ENCODE peak calls at places on chromosomes 2 and 18, in four cellular contexts. B is H1, Q is neuronal stem cell, I is trophoblast cell. Z is an unnamed sample.

GRCh38 chr2:192534076-192534475 is 339.3 kb upstream of the TMEFF2 start:
- DNase-seq in Q (no peak), B (no peak), I (peak), Z (no peak)

GRCh38 chr2:128442891-128443302 is 124.2 kb upstream of the HS6ST1 start:
- DNase-seq in I (no peak), B (peak), Q (no peak), Z (peak)

GRCh38 chr18:55321268-55322175 is 266.5 kb downstream of the TCF4 start:
- DNase-seq in B (peak), I (peak), Q (peak), Z (peak)

GRCh38 chr18:9101730-9102390 is 639 bp upstream of the NDUFV2 start:
- DNase-seq in Q (no peak), I (peak), B (no peak), Z (peak)

GRCh38 chr2:210167227-210167626 is 4.0 kb downstream of the KANSL1L start:
- DNase-seq in I (no peak), B (no peak), Q (no peak), Z (no peak)

GRCh38 chr2:172282944-172283343 is 144.4 kb upstream of the ITGA6 start:
- DNase-seq in B (no peak), I (peak), Q (no peak), Z (peak)

GRCh38 chr2:8685697-8686358 is 4.0 kb downstream of the ID2 start:
- DNase-seq in I (peak), B (peak), Q (peak), Z (peak)

GRCh38 chr2:223954401-223954800 is 2.9 kb upstream of the MRPL44 start:
- DNase-seq in B (no peak), Q (no peak), I (peak), Z (peak)

GRCh38 chr18:36627616-36628015 is 201.2 kb downstream of the TPGS2 start:
- DNase-seq in Q (no peak), B (no peak), I (peak), Z (no peak)

GRCh38 chr18:48455555-48456478 is 46.6 kb upstream of the ZBTB7C start:
- DNase-seq in B (no peak), Q (no peak), I (no peak), Z (peak)

GRCh38 chr2:40544072-40544471 is 92.2 kb upstream of the SLC8A1 start:
- DNase-seq in I (no peak), B (no peak), Q (no peak), Z (no peak)

GRCh38 chr18:76496200-76496890 is 1.3 kb upstream of the ZNF516 start:
- DNase-seq in Q (peak), I (peak), B (peak), Z (peak)

GRCh38 chr2:88614497-88615157 is 12.6 kb downstream of the EIF2AK3 start:
- DNase-seq in B (no peak), I (no peak), Q (no peak), Z (no peak)

GRCh38 chr2:23480991-23481797 is 96.2 kb downstream of the KLHL29 start:
- DNase-seq in B (no peak), I (peak), Q (no peak), Z (peak)

GRCh38 chr2:3257166-3257565 is 120.5 kb downstream of the EIPR1 start:
- DNase-seq in B (no peak), Q (no peak), I (peak), Z (peak)

GRCh38 chr2:41136966-41137494 is 685.1 kb upstream of the SLC8A1 start:
- DNase-seq in Q (no peak), I (peak), B (no peak), Z (peak)

GRCh38 chr2:148981350-148981749 is 57.1 kb upstream of the LYPD6B start:
- DNase-seq in B (no peak), Q (no peak), I (no peak), Z (no peak)

GRCh38 chr2:31217465-31218200 is at the start of gene CAPN14:
- DNase-seq in I (no peak), Q (no peak), B (no peak), Z (peak)

GRCh38 chr2:75356857-75357256 is 157.5 kb upstream of the TACR1 start:
- DNase-seq in I (no peak), B (no peak), Q (no peak), Z (no peak)

GRCh38 chr2:19664651-19665050 is 237.1 kb downstream of the TTC32 start:
- DNase-seq in B (no peak), I (no peak), Q (no peak), Z (no peak)

GRCh38 chr2:29129586-29130281 is 14.5 kb downstream of the CLIP4 start:
- DNase-seq in I (no peak), Q (no peak), B (no peak), Z (peak)

GRCh38 chr2:72131371-72131891 is 16.2 kb downstream of the CYP26B1 start:
- DNase-seq in I (no peak), B (peak), Q (no peak), Z (no peak)

GRCh38 chr2:26605969-26606846 is 35.0 kb downstream of the CIB4 start:
- DNase-seq in B (peak), Q (no peak), I (no peak), Z (no peak)
- H2BK12ac ChIP-seq in B (peak), Q (no peak), I (peak), Z (no peak)

GRCh38 chr2:54429811-54430600 is 26.1 kb upstream of the SPTBN1 start:
- DNase-seq in I (no peak), Q (no peak), B (no peak), Z (no peak)

GRCh38 chr2:54432181-54433020 is 23.7 kb upstream of the SPTBN1 start:
- DNase-seq in B (no peak), Q (no peak), I (no peak), Z (no peak)

GRCh38 chr2:54428401-54428800 is 27.7 kb upstream of the SPTBN1 start:
- DNase-seq in I (no peak), B (no peak), Q (no peak), Z (no peak)

GRCh38 chr2:54430649-54431048 is 25.5 kb upstream of the SPTBN1 start:
- DNase-seq in I (no peak), B (no peak), Q (no peak), Z (no peak)

DNA sequence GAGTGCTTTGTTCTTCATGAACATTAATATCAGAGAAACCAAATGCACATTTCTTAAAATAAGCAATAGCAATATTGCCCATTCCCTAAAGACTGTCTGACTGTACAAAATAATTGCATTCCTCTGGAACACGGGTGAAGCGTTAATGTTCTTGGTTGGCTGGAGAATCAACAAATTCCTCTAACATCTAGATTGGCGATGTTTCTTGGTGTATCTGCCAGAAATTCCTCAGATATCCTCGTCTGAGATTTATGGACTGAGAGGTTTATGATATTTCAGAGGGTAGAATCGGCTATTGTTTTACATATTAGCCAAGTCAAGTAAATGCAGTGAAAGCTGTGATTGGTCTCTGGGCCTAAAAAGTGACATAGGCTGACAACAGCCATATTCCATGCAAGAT is 27.1 kb upstream of the SPTBN1 start:
- DNase-seq in Q (no peak), I (no peak), B (no peak), Z (no peak)
- H3K4me3 ChIP-seq in Q (no peak), I (no peak), B (no peak), Z (no peak)

GRCh38 chr2:45256867-45257641 is 247.8 kb upstream of the SIX2 start:
- DNase-seq in I (no peak), Q (no peak), B (peak), Z (peak)
- H3K4ac ChIP-seq in I (no peak), Q (no peak), B (no peak), Z (no peak)

DNA sequence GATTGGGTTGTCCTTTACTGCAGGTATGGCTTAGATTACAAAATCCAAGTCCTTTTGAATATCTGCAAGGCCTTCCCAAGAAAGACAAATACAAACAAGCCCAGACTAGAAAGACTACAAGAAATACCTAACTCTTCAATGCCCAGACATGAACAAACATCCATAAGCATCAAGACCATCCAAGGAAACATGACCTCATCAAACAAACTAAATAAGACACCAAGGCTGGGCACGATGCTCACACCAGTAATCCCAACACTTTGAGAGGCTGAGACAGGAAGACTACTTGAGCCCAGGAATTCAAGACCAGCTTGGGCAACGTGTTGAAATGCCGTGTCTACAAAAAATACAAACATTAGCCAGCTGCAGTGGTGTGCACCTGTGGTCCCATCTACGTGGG is 31.7 kb downstream of the MAP4K3 start:
- DNase-seq in Q (no peak), I (no peak), B (no peak), Z (no peak)
- H2BK12ac ChIP-seq in Q (no peak), I (no peak), B (peak), Z (no peak)

GRCh38 chr2:30149513-30149912 is 2.7 kb downstream of the YPEL5 start:
- DNase-seq in Q (no peak), B (peak), I (peak), Z (peak)

GRCh38 chr2:30147196-30147714 is 448 bp downstream of the YPEL5 start:
- DNase-seq in Q (no peak), I (peak), B (no peak), Z (no peak)

GRCh38 chr2:30147715-30148611 is 1.2 kb downstream of the YPEL5 start:
- DNase-seq in Q (peak), B (peak), I (peak), Z (peak)

GRCh38 chr2:30149976-30150375 is 3.2 kb downstream of the YPEL5 start:
- DNase-seq in B (no peak), Q (no peak), I (peak), Z (no peak)

GRCh38 chr2:30148850-30149249 is 2.0 kb downstream of the YPEL5 start:
- DNase-seq in B (no peak), I (peak), Q (no peak), Z (no peak)
- H3K4me3 ChIP-seq in B (no peak), I (no peak), Q (no peak), Z (peak)

GRCh38 chr2:231369580-231370428 is 25.7 kb upstream of the B3GNT7 start:
- DNase-seq in Q (no peak), I (peak), B (no peak), Z (no peak)

GRCh38 chr2:231372326-231372725 is 23.2 kb upstream of the B3GNT7 start:
- DNase-seq in I (no peak), Q (no peak), B (no peak), Z (no peak)

GRCh38 chr2:231370429-231370748 is 25.1 kb upstream of the B3GNT7 start:
- DNase-seq in Q (no peak), B (no peak), I (no peak), Z (no peak)

GRCh38 chr2:231371430-231372054 is 24.0 kb upstream of the B3GNT7 start:
- DNase-seq in I (no peak), B (no peak), Q (no peak), Z (no peak)

DNA sequence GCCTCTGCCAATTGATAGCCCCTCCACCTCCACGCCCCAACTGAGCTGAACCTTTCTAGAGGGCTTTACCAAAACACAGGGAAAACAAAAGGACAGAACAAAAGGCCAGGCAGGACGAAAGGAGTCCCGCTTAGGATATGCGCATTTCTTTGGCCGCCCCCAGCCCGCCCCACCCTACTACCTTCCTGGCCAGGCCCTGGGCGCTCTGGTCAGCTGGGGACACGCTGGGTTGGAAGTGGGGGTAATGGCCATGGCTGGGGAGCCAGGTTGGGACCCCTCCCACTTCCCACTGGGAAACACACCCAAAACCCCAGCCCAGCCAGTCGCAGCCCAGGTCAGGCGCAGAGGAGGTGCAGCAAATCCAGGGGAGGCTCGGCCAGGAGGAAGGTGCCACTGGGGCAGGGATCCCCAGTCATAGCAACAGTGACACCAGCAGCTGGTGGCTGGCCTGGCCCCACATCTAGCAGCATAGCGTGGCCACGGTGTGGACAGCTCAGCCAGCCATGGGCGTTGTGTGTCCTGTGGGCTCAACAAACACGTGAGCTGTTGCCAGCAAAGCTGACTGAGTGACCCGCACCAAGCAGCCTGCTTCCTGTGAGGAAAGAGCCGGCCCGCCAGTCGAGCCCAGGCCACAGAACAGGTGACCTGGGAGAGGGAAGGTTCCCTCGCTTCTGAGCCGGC is 24.6 kb upstream of the B3GNT7 start:
- DNase-seq in I (peak), B (peak), Q (no peak), Z (no peak)
- H3K4ac ChIP-seq in I (no peak), B (peak), Q (peak), Z (no peak)

GRCh38 chr2:160336091-160336490 is 136.0 kb upstream of the ITGB6 start:
- DNase-seq in B (no peak), I (no peak), Q (no peak), Z (peak)
- H2BK12ac ChIP-seq in B (no peak), I (no peak), Q (no peak), Z (no peak)

DNA sequence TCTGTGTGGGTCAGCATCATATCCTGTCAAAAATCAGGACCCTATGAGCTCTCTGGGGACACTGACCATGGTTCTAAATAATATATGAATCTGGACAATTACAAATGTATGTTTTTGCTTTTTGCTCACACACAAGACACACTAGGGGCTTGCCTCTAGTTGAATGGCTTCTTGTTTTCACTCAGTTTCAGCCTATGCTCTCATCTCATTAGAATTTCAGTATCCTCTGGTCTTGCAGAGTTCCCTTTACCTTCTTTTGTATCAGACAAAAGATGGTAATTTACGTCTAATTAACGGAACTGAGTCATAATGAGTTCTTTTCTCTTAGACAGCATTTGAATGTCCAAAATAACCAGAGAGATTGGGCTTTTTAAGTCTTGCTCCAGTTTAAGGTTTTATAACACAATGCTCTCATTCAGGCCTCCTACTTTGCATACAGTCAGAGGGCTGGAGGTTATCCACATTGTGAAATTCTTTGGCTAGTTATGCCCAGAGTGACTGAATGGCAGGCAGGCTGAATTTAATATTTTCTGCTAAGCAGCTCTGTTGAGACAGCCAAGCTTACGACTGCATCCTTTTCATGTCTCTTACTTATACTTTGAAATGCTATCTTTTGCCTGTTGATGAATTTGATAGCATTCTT is 90.3 kb downstream of the CDH2 start:
- DNase-seq in I (no peak), B (no peak), Q (peak), Z (no peak)
- H3K4me3 ChIP-seq in I (no peak), B (no peak), Q (no peak), Z (no peak)

GRCh38 chr18:519019-519879 is 18.7 kb upstream of the COLEC12 start:
- DNase-seq in I (peak), B (no peak), Q (no peak), Z (peak)
- H3K4ac ChIP-seq in I (no peak), B (no peak), Q (no peak), Z (no peak)

DNA sequence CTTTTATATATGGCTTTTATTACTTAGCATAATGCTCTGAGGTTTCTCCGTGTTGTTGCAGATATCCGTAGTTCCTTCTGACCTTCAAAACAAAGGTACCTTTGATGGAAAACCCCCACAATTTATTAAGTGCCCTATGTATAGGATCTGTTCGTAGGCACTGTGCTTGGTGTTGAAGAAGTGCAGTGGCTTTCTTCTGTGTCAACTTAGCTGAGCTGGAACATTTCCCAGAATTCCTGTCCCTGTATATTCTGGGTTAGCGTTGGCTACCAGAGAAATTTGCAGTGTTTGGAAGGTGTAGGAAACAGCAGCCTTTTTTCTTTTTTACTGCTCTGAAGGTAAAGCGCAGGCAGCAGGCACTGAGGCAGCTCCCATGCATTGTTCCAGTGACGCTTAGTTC is 56.3 kb upstream of the MSH2 start:
- DNase-seq in B (no peak), I (no peak), Q (no peak), Z (no peak)
- H2BK12ac ChIP-seq in B (peak), I (no peak), Q (no peak), Z (no peak)